ENCODE peak calls at places on chromosomes 13 and 19, in nine cellular contexts. R is T follicular helper cell; D is NCI-H1417; I is stimulated activated CD4-positive, alpha-beta T cell treated with anti-CD3 and anti-CD28 coated beads, Interleukin-1b, Interleukin-23, amount 100 ng/mL, for 1 hour; Q is heart left ventricle; P is AG08396; J is RPMI7951; M is brain microvascular endothelial cell; U is T-helper 17 cell. Y is an unnamed sample.
A peak's percentile ranks its signal among the peaks of the same experiment; 100 is the strongest.

GRCh38 chr19:46975918-46976782 is 43.5 kb upstream of the NPAS1 start:
- DNase-seq in R (no peak), D (no peak), I (no peak), Q (peak; percentile 91), P (peak; percentile 90), J (peak; percentile 99), M (peak; percentile 92), U (no peak), Y (peak; percentile 91)

GRCh38 chr13:80173224-80173623 is 167.7 kb downstream of the SPRY2 start:
- DNase-seq in R (no peak), D (no peak), I (no peak), Q (peak; percentile 33), P (no peak), J (peak; percentile 53), M (no peak), U (no peak), Y (no peak)

GRCh38 chr13:41955605-41956004 is 5.3 kb downstream of the VWA8 start:
- DNase-seq in R (no peak), D (no peak), I (no peak), Q (no peak), P (no peak), J (peak; percentile 32), M (no peak), U (no peak), Y (no peak)

GRCh38 chr13:77789386-77789785 is 91.9 kb downstream of the SLAIN1 start:
- DNase-seq in R (no peak), D (no peak), I (no peak), Q (no peak), P (no peak), J (no peak), M (no peak), U (no peak), Y (no peak)

GRCh38 chr19:7516281-7516862 is 469 bp downstream of the ZNF358 start:
- DNase-seq in R (no peak), D (peak; percentile 26), I (no peak), Q (peak; percentile 26), P (peak; percentile 53), J (no peak), M (no peak), U (no peak), Y (peak; percentile 56)

GRCh38 chr19:2711937-2712205 is 9.3 kb downstream of the DIRAS1 start:
- DNase-seq in R (no peak), D (no peak), I (no peak), Q (no peak), P (no peak), J (no peak), M (no peak), U (no peak), Y (no peak)

GRCh38 chr19:3358919-3359849 is 7.2 kb upstream of the NFIC start:
- DNase-seq in R (peak; percentile 56), D (peak; percentile 75), I (peak; percentile 54), Q (peak; percentile 85), P (peak; percentile 90), J (peak; percentile 69), M (no peak), U (peak; percentile 68), Y (peak; percentile 92)

GRCh38 chr13:35349673-35350278 is 126.7 kb downstream of the MAB21L1 start:
- DNase-seq in R (no peak), D (no peak), I (no peak), Q (no peak), P (no peak), J (peak; percentile 35), M (peak; percentile 1), U (no peak), Y (no peak)

GRCh38 chr19:3176715-3177501 is 1.7 kb upstream of the S1PR4 start:
- DNase-seq in R (peak; percentile 54), D (no peak), I (no peak), Q (no peak), P (peak; percentile 86), J (peak; percentile 74), M (no peak), U (peak; percentile 58), Y (peak; percentile 79)

GRCh38 chr19:5115771-5116202 is 146.9 kb downstream of the KDM4B start:
- DNase-seq in R (no peak), D (no peak), I (no peak), Q (no peak), P (no peak), J (no peak), M (no peak), U (no peak), Y (no peak)

GRCh38 chr13:77516342-77516789 is 19.1 kb upstream of the SCEL start:
- DNase-seq in R (no peak), D (no peak), I (no peak), Q (no peak), P (peak; percentile 14), J (no peak), M (peak; percentile 65), U (no peak), Y (peak; percentile 20)

GRCh38 chr19:12969292-12969988 is at the start of gene DAND5:
- DNase-seq in R (no peak), D (no peak), I (no peak), Q (peak; percentile 70), P (no peak), J (no peak), M (no peak), U (no peak), Y (peak; percentile 20)

GRCh38 chr13:94950303-94950702 is 238.0 kb upstream of the SOX21 start:
- DNase-seq in R (no peak), D (no peak), I (no peak), Q (no peak), P (peak; percentile 12), J (no peak), M (peak; percentile 2), U (no peak), Y (peak; percentile 8)

GRCh38 chr13:27403252-27403678 is 21.2 kb upstream of the GTF3A start:
- DNase-seq in R (no peak), D (no peak), I (no peak), Q (no peak), P (peak; percentile 63), J (peak; percentile 48), M (peak; percentile 39), U (no peak), Y (peak; percentile 83)

GRCh38 chr19:36819130-36819630 is 19.0 kb downstream of the ZNF790 start:
- DNase-seq in R (no peak), D (no peak), I (no peak), Q (no peak), P (no peak), J (peak; percentile 6), M (no peak), U (no peak), Y (no peak)

GRCh38 chr13:80242728-80243427 is 98.0 kb downstream of the SPRY2 start:
- DNase-seq in R (no peak), D (no peak), I (no peak), Q (no peak), P (no peak), J (no peak), M (no peak), U (no peak), Y (no peak)

GRCh38 chr13:21344662-21345176 is 114.4 kb downstream of the ZDHHC20 start:
- DNase-seq in R (no peak), D (no peak), I (no peak), Q (no peak), P (no peak), J (no peak), M (no peak), U (no peak), Y (no peak)

GRCh38 chr19:31675187-31675913 is 326.1 kb upstream of the TSHZ3 start:
- DNase-seq in R (no peak), D (no peak), I (no peak), Q (no peak), P (peak; percentile 57), J (peak; percentile 88), M (peak; percentile 70), U (no peak), Y (peak; percentile 79)

GRCh38 chr13:56586966-56587365 is 553.8 kb upstream of the PRR20A start:
- DNase-seq in R (no peak), D (no peak), I (no peak), Q (no peak), P (no peak), J (no peak), M (no peak), U (no peak), Y (no peak)

GRCh38 chr13:60397693-60398437 is 845 bp downstream of the TDRD3 start:
- DNase-seq in R (peak; percentile 6), D (peak; percentile 93), I (no peak), Q (peak; percentile 69), P (peak; percentile 72), J (peak; percentile 76), M (peak; percentile 57), U (no peak), Y (peak; percentile 24)

GRCh38 chr19:32022044-32022945 is 323.1 kb upstream of the ZNF507 start:
- DNase-seq in R (no peak), D (no peak), I (no peak), Q (no peak), P (no peak), J (no peak), M (no peak), U (no peak), Y (no peak)

GRCh38 chr19:32166238-32166637 is 179.2 kb upstream of the ZNF507 start:
- DNase-seq in R (no peak), D (no peak), I (no peak), Q (no peak), P (no peak), J (no peak), M (no peak), U (no peak), Y (no peak)

GRCh38 chr19:18418725-18419194 is 438 bp upstream of the SSBP4 start:
- DNase-seq in R (no peak), D (no peak), I (no peak), Q (peak; percentile 53), P (no peak), J (peak; percentile 61), M (no peak), U (peak; percentile 42), Y (no peak)

Y was measured in GM03348.